ENCODE peak calls at places on chromosomes 5 and 9, in six cellular contexts. G is heart left ventricle, O is upper lobe of left lung, E is ovary, M is Peyer's patch, P is adrenal gland. C is an unnamed sample. For H3K36me3, the result is how much of the 10 kb centered on the place peaks cover.

GRCh38 chr9:21381752-21382339 is 3.4 kb downstream of the IFNA2 start:
- DNase-seq in G (no peak), M (no peak), O (no peak), P (no peak), E (no peak), C (no peak)

GRCh38 chr9:122370869-122371467 is at the start of gene PTGS1:
- DNase-seq in E (no peak), O (peak), M (peak), P (peak), G (peak), C (peak)

GRCh38 chr9:131346559-131346958 is 47.3 kb upstream of the PRRC2B start:
- DNase-seq in P (no peak), E (no peak), M (no peak), G (no peak), O (no peak), C (no peak)

GRCh38 chr9:22508790-22509189 is 62.2 kb downstream of the DMRTA1 start:
- DNase-seq in E (no peak), G (no peak), M (no peak), O (no peak), P (no peak), C (no peak)

GRCh38 chr5:68303038-68303738 is 87.6 kb downstream of the PIK3R1 start:
- DNase-seq in M (no peak), O (no peak), E (no peak), G (no peak), P (no peak), C (no peak)

GRCh38 chr5:144203750-144204596 is 33.3 kb downstream of the KCTD16 start:
- DNase-seq in M (peak), O (no peak), E (peak), P (peak), G (no peak), C (no peak)

GRCh38 chr9:7320139-7320538 is 479.4 kb downstream of the DMAC1 start:
- DNase-seq in E (no peak), G (no peak), P (no peak), M (no peak), O (no peak), C (no peak)

GRCh38 chr5:53482717-53483638 is 2.5 kb downstream of the FST start:
- DNase-seq in E (peak), P (peak), M (peak), O (peak), G (peak), C (peak)

GRCh38 chr5:170362102-170362501 is 27.1 kb downstream of the KCNMB1 start:
- DNase-seq in P (peak), E (no peak), M (no peak), O (no peak), G (peak), C (no peak)

GRCh38 chr9:111843971-111844370 is 49.2 kb upstream of the SHOC1 start:
- DNase-seq in E (no peak), G (no peak), M (no peak), O (no peak), P (no peak), C (no peak)

GRCh38 chr9:1051286-1052118 is 1.3 kb downstream of the DMRT2 start:
- DNase-seq in M (no peak), G (no peak), E (no peak), P (no peak), O (peak), C (peak)

GRCh38 chr9:125739442-125739841 is 7.7 kb upstream of the PBX3 start:
- DNase-seq in O (no peak), G (no peak), P (no peak), M (no peak), E (no peak), C (no peak)

GRCh38 chr5:151351675-151352074 is 4.3 kb upstream of the SLC36A2 start:
- DNase-seq in E (no peak), M (no peak), O (no peak), G (no peak), P (no peak), C (no peak)

GRCh38 chr9:17881371-17881770 is 302.5 kb downstream of the SH3GL2 start:
- DNase-seq in P (no peak), O (no peak), E (no peak), G (no peak), M (no peak), C (no peak)

GRCh38 chr9:127975376-127976315 is 5.1 kb downstream of the EEIG1 start:
- DNase-seq in P (peak), E (no peak), O (no peak), M (no peak), G (no peak), C (no peak)

GRCh38 chr9:38137342-38137741 is 68.3 kb upstream of the SHB start:
- DNase-seq in M (no peak), G (no peak), O (no peak), P (no peak), E (no peak), C (no peak)

GRCh38 chr5:43514471-43514815 is 505 bp downstream of the C5orf34 start:
- DNase-seq in G (no peak), E (no peak), P (no peak), O (no peak), M (no peak), C (no peak)

GRCh38 chr9:33867747-33868429 is 50.9 kb downstream of the UBE2R2 start:
- DNase-seq in O (no peak), E (peak), M (peak), G (peak), P (peak), C (no peak)

GRCh38 chr5:67203701-67204074 is 7.1 kb upstream of the CD180 start:
- DNase-seq in M (no peak), P (no peak), E (no peak), G (no peak), O (no peak), C (no peak)

GRCh38 chr9:18215626-18216025 is 258.3 kb upstream of the ADAMTSL1 start:
- DNase-seq in O (no peak), G (no peak), E (no peak), P (no peak), M (no peak), C (no peak)

GRCh38 chr5:40904205-40904993 is 4.9 kb upstream of the C7 start:
- DNase-seq in G (peak), O (no peak), P (peak), E (peak), M (peak), C (peak)

GRCh38 chr9:126146254-126147145 is 180.1 kb upstream of the MVB12B start:
- DNase-seq in O (no peak), P (peak), E (peak), M (peak), G (no peak), C (peak)

GRCh38 chr5:18466731-18467130 is 832.5 kb downstream of the TAF11L14 start:
- DNase-seq in P (no peak), M (no peak), G (no peak), E (no peak), O (no peak), C (no peak)

GRCh38 chr5:103041071-103041676 is 78.8 kb downstream of the GIN1 start:
- DNase-seq in M (no peak), P (no peak), G (no peak), E (no peak), O (no peak), C (no peak)

GRCh38 chr9:7328453-7328852 is 471.1 kb downstream of the DMAC1 start:
- DNase-seq in E (no peak), P (no peak), G (no peak), M (no peak), O (no peak), C (no peak)

GRCh38 chr9:84697494-84698114 is 28.1 kb downstream of the NTRK2 start:
- DNase-seq in E (peak), P (peak), M (peak), O (no peak), G (peak), C (peak)

GRCh38 chr9:14768561-14769234 is 46.2 kb upstream of the CER1 start:
- DNase-seq in E (peak), M (no peak), O (no peak), P (peak), G (no peak), C (no peak)

GRCh38 chr5:59829389-59829788 is 64.1 kb downstream of the PDE4D start:
- DNase-seq in G (peak), O (no peak), M (no peak), P (no peak), E (no peak), C (no peak)

GRCh38 chr5:96316017-96316416 is 117.0 kb downstream of the PCSK1 start:
- DNase-seq in O (no peak), G (no peak), P (no peak), E (no peak), M (no peak), C (no peak)

GRCh38 chr9:111969061-111969460 is 72.4 kb downstream of the UGCG start:
- DNase-seq in M (peak), O (no peak), P (no peak), E (no peak), G (no peak), C (no peak)

GRCh38 chr5:19564036-19564435 is 424.0 kb downstream of the CDH18 start:
- DNase-seq in G (no peak), E (no peak), P (no peak), M (no peak), O (no peak), C (no peak)

GRCh38 chr9:111944467-111944866 is 47.9 kb downstream of the UGCG start:
- DNase-seq in O (no peak), M (no peak), G (no peak), E (no peak), P (no peak), C (no peak)

GRCh38 chr9:86557063-86557766 is 203.0 kb upstream of the TUT7 start:
- DNase-seq in E (peak), M (no peak), P (no peak), O (no peak), G (no peak), C (no peak)

GRCh38 chr5:81506900-81507588 is 113.1 kb upstream of the ACOT12 start:
- DNase-seq in P (peak), E (peak), G (peak), O (no peak), M (peak), C (peak)

GRCh38 chr9:97755618-97756267 is 58.6 kb upstream of the XPA start:
- DNase-seq in E (no peak), G (no peak), O (no peak), M (no peak), P (no peak), C (no peak)

GRCh38 chr5:113031132-113031531 is 54.5 kb downstream of the DCP2 start:
- DNase-seq in E (no peak), G (no peak), M (no peak), O (no peak), P (no peak), C (no peak)

GRCh38 chr9:7570107-7570720 is 229.4 kb downstream of the DMAC1 start:
- DNase-seq in O (no peak), G (peak), E (peak), M (peak), P (peak), C (no peak)

GRCh38 chr9:76810377-76810957 is 46.2 kb downstream of the PCA3 start:
- DNase-seq in E (peak), P (peak), O (no peak), M (peak), G (no peak), C (no peak)

GRCh38 chr5:172180936-172181335 is 7.1 kb downstream of the STK10 start:
- DNase-seq in M (no peak), E (no peak), P (no peak), O (no peak), G (no peak), C (no peak)

GRCh38 chr5:172175263-172175719 is 12.7 kb downstream of the STK10 start:
- DNase-seq in E (no peak), O (peak), G (no peak), M (peak), P (peak), C (peak)

GRCh38 chr5:172179032-172179989 is 8.7 kb downstream of the STK10 start:
- DNase-seq in O (no peak), P (peak), G (peak), M (peak), E (no peak), C (no peak)

GRCh38 chr5:172177232-172177631 is 10.8 kb downstream of the STK10 start:
- DNase-seq in M (no peak), G (no peak), P (no peak), O (no peak), E (no peak), C (no peak)

GRCh38 chr5:172178301-172179031 is 9.6 kb downstream of the STK10 start:
- DNase-seq in G (no peak), M (peak), O (no peak), P (no peak), E (no peak), C (no peak)
- TF ChIP-seq POLR2A in G (no peak), M (no peak), O (no peak), P (no peak), E (no peak), C (no peak)

GRCh38 chr5:322281-322941 is 897 bp downstream of the AHRR start:
- DNase-seq in O (peak), E (no peak), P (no peak), G (no peak), M (no peak), C (no peak)

GRCh38 chr5:318931-319601 is 2.4 kb upstream of the AHRR start:
- DNase-seq in O (no peak), G (no peak), M (no peak), E (peak), P (no peak), C (no peak)

GRCh38 chr5:321233-321725 is at the start of gene AHRR:
- DNase-seq in M (peak), O (peak), P (peak), G (peak), E (peak), C (no peak)

GRCh38 chr5:321726-322251 is 275 bp downstream of the AHRR start:
- DNase-seq in M (no peak), G (no peak), P (no peak), E (peak), O (peak), C (no peak)

GRCh38 chr5:320524-321232 is 836 bp upstream of the AHRR start:
- DNase-seq in E (peak), M (no peak), P (no peak), O (peak), G (no peak), C (no peak)
- H3K36me3 ChIP-seq in E (under half), M (under half), P (under half), O (under half), G (under half), C (under half)

DNA sequence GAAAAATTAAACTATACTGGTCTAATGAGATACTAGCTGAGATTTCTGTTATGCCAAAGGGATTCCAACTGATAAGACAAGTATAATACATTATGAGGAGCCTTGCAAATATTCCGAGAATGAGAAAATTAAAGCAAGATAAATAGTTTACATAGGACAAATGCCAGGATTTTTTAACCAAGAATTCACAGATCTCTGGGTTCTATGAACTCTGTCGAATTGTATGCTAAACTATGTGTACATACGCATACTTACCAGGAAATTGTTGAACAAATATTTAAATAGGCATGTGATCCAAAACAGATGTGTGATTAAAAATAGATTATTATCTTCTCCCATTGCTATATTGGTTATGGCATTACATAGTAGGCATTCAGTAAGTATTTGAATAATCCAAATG is 616.6 kb downstream of the GABRG2 start:
- DNase-seq in G (no peak), O (no peak), M (no peak), P (no peak), E (no peak), C (no peak)
- H3K27ac ChIP-seq in G (no peak), O (no peak), M (no peak), P (no peak), E (no peak), C (no peak)

DNA sequence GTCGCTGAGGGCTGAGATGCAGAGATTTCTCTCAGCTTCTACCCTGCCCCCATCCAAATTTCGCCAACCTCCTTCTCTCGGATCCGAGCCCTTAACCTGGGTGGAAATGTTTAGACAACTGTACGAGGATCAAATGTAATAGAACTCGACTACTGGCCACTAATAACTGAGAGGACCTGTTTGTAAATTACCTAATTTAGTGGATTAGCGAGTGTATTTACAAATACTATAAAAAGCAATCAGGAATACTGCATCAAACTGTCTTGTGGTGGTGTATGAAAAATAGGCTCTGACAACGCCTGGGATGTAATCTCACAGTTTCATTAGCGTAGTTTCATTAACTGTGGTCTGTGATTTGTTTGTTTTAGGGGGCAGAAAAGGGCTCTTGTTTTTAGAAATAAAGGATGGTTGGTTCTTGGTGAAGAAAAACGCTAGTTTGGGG is 1.3 kb downstream of the SLC44A1 start:
- DNase-seq in E (no peak), M (no peak), O (no peak), P (no peak), G (no peak), C (no peak)
- TF ChIP-seq POLR2A in E (no peak), M (no peak), O (no peak), P (no peak), G (no peak), C (peak)

DNA sequence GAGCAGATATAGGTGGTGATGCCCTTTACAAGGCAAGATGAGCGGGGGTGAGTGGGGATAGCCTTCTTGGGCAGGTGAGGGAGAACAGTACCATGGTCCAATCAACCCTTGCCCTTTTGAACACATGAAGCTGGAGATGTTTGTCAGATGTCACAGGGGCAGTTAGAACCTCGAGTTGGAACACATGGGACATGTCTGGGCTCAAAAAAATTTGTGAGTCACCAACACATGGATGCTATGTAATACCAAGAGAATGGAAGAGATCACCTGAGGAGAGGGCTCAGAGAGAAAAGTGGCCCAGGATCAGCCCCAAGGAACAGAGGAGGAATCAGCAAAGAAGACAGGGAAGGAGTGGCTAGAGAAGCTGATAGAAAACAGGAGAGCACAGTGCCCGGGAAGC is 4.7 kb downstream of the PHYKPL start:
- DNase-seq in O (no peak), M (no peak), G (no peak), P (no peak), E (no peak), C (no peak)
- H3K36me3 ChIP-seq in O (under half), M (under half), G (under half), P (under half), E (under half), C (under half)

C was measured in right lobe of liver.